ENCODE peak calls at places on chromosomes 6 and 20, in eight cellular contexts. R is posterior cingulate gyrus; B is effector CD8-positive, alpha-beta T cell; W is cardiac fibroblast; E is lower leg skin; D is AG04450; O is head of caudate nucleus; A is frontal cortex. G is an unnamed sample.

GRCh38 chr6:34154668-34155447 is 9.0 kb upstream of the GRM4 start:
- DNase-seq in R (peak; percentile 33), B (peak; percentile 51), W (peak; percentile 50), E (peak; percentile 89), D (no peak), O (peak; percentile 81), A (peak; percentile 90), G (peak; percentile 83)

GRCh38 chr6:68958327-68958726 is 323.2 kb downstream of the ADGRB3 start:
- DNase-seq in R (no peak), B (no peak), W (peak; percentile 26), E (no peak), D (no peak), O (no peak), A (peak; percentile 7), G (no peak)

GRCh38 chr20:49583669-49584417 is 15.9 kb upstream of the PTGIS start:
- DNase-seq in R (peak; percentile 37), B (no peak), W (peak; percentile 73), E (peak; percentile 89), D (peak; percentile 88), O (no peak), A (no peak), G (peak; percentile 89)

GRCh38 chr20:32110173-32110704 is 725 bp downstream of the TM9SF4 start:
- DNase-seq in R (no peak), B (no peak), W (no peak), E (no peak), D (no peak), O (peak; percentile 34), A (no peak), G (no peak)

GRCh38 chr6:139597781-139598368 is 223.4 kb upstream of the CITED2 start:
- DNase-seq in R (peak; percentile 29), B (no peak), W (peak; percentile 97), E (peak; percentile 91), D (peak; percentile 95), O (no peak), A (no peak), G (peak; percentile 79)

GRCh38 chr6:75563032-75563431 is 38.6 kb upstream of the SENP6 start:
- DNase-seq in R (no peak), B (no peak), W (peak; percentile 56), E (no peak), D (no peak), O (no peak), A (no peak), G (no peak)

GRCh38 chr20:47727909-47728361 is 57.3 kb downstream of the SULF2 start:
- DNase-seq in R (peak; percentile 23), B (no peak), W (no peak), E (no peak), D (no peak), O (peak; percentile 73), A (no peak), G (peak; percentile 64)

GRCh38 chr6:3442444-3443220 is 14.2 kb downstream of the SLC22A23 start:
- DNase-seq in R (no peak), B (no peak), W (peak; percentile 71), E (no peak), D (no peak), O (no peak), A (no peak), G (no peak)

G was measured in kidney.